ENCODE peak calls at places on chromosomes 1 and 21, in six cellular contexts. One of them, this sample, is unnamed.
A peak's percentile ranks its signal among the peaks of the same experiment; 100 is the strongest.

GRCh38 chr21:35818597-35818996 is 241.7 kb downstream of the SETD4 start:
- DNase-seq in HTR-8/SVneo: no peak
- DNase-seq in GM13977: no peak
- DNase-seq in stimulated activated CD8-positive, alpha-beta memory T cell treated with anti-CD3 and anti-CD28 coated beads, Interleukin-15, amount 100 ng/mL, for 4 hours: no peak
- DNase-seq in activated CD4-positive, alpha-beta T cell treated with anti-CD3 and anti-CD28 coated beads for 24 hours: no peak
- DNase-seq in activated naive CD4-positive, alpha-beta T cell: no peak
- DNase-seq in this sample: no peak

GRCh38 chr21:45094412-45094811 is 20.0 kb downstream of the ADARB1 start:
- DNase-seq in HTR-8/SVneo: no peak
- DNase-seq in stimulated activated CD8-positive, alpha-beta memory T cell treated with anti-CD3 and anti-CD28 coated beads, Interleukin-15, amount 100 ng/mL, for 4 hours: no peak
- DNase-seq in activated CD4-positive, alpha-beta T cell treated with anti-CD3 and anti-CD28 coated beads for 24 hours: no peak
- DNase-seq in activated naive CD4-positive, alpha-beta T cell: no peak
- DNase-seq in GM13977: no peak
- DNase-seq in this sample: no peak

GRCh38 chr1:100866041-100866900 is 28.4 kb downstream of the EXTL2 start:
- DNase-seq in activated naive CD4-positive, alpha-beta T cell: no peak
- DNase-seq in HTR-8/SVneo: no peak
- DNase-seq in stimulated activated CD8-positive, alpha-beta memory T cell treated with anti-CD3 and anti-CD28 coated beads, Interleukin-15, amount 100 ng/mL, for 4 hours: no peak
- DNase-seq in GM13977: peak; percentile 5
- DNase-seq in activated CD4-positive, alpha-beta T cell treated with anti-CD3 and anti-CD28 coated beads for 24 hours: no peak
- DNase-seq in this sample: no peak

GRCh38 chr1:104648269-104648691 is 898.6 kb downstream of the AMY1C start:
- DNase-seq in activated naive CD4-positive, alpha-beta T cell: no peak
- DNase-seq in activated CD4-positive, alpha-beta T cell treated with anti-CD3 and anti-CD28 coated beads for 24 hours: no peak
- DNase-seq in stimulated activated CD8-positive, alpha-beta memory T cell treated with anti-CD3 and anti-CD28 coated beads, Interleukin-15, amount 100 ng/mL, for 4 hours: no peak
- DNase-seq in GM13977: peak; percentile 38
- DNase-seq in HTR-8/SVneo: no peak
- DNase-seq in this sample: no peak

GRCh38 chr1:177020861-177021589 is 143.5 kb downstream of the ASTN1 start:
- DNase-seq in GM13977: no peak
- DNase-seq in activated naive CD4-positive, alpha-beta T cell: no peak
- DNase-seq in activated CD4-positive, alpha-beta T cell treated with anti-CD3 and anti-CD28 coated beads for 24 hours: no peak
- DNase-seq in stimulated activated CD8-positive, alpha-beta memory T cell treated with anti-CD3 and anti-CD28 coated beads, Interleukin-15, amount 100 ng/mL, for 4 hours: no peak
- DNase-seq in HTR-8/SVneo: no peak
- DNase-seq in this sample: no peak

GRCh38 chr1:46084553-46085448 is 47.6 kb downstream of the PIK3R3 start:
- DNase-seq in HTR-8/SVneo: no peak
- DNase-seq in activated naive CD4-positive, alpha-beta T cell: no peak
- DNase-seq in stimulated activated CD8-positive, alpha-beta memory T cell treated with anti-CD3 and anti-CD28 coated beads, Interleukin-15, amount 100 ng/mL, for 4 hours: no peak
- DNase-seq in GM13977: no peak
- DNase-seq in activated CD4-positive, alpha-beta T cell treated with anti-CD3 and anti-CD28 coated beads for 24 hours: no peak
- DNase-seq in this sample: no peak

GRCh38 chr1:86375688-86376087 is 20.4 kb downstream of the ODF2L start:
- DNase-seq in activated naive CD4-positive, alpha-beta T cell: no peak
- DNase-seq in HTR-8/SVneo: no peak
- DNase-seq in GM13977: no peak
- DNase-seq in activated CD4-positive, alpha-beta T cell treated with anti-CD3 and anti-CD28 coated beads for 24 hours: no peak
- DNase-seq in stimulated activated CD8-positive, alpha-beta memory T cell treated with anti-CD3 and anti-CD28 coated beads, Interleukin-15, amount 100 ng/mL, for 4 hours: no peak
- DNase-seq in this sample: no peak

GRCh38 chr1:62800274-62800673 is 16.3 kb downstream of the ATG4C start:
- DNase-seq in activated naive CD4-positive, alpha-beta T cell: no peak
- DNase-seq in HTR-8/SVneo: no peak
- DNase-seq in activated CD4-positive, alpha-beta T cell treated with anti-CD3 and anti-CD28 coated beads for 24 hours: no peak
- DNase-seq in GM13977: no peak
- DNase-seq in stimulated activated CD8-positive, alpha-beta memory T cell treated with anti-CD3 and anti-CD28 coated beads, Interleukin-15, amount 100 ng/mL, for 4 hours: no peak
- DNase-seq in this sample: no peak

GRCh38 chr1:243748706-243749283 is 101.2 kb downstream of the AKT3 start:
- DNase-seq in activated CD4-positive, alpha-beta T cell treated with anti-CD3 and anti-CD28 coated beads for 24 hours: no peak
- DNase-seq in activated naive CD4-positive, alpha-beta T cell: no peak
- DNase-seq in GM13977: peak; percentile 77
- DNase-seq in HTR-8/SVneo: peak; percentile 64
- DNase-seq in stimulated activated CD8-positive, alpha-beta memory T cell treated with anti-CD3 and anti-CD28 coated beads, Interleukin-15, amount 100 ng/mL, for 4 hours: no peak
- DNase-seq in this sample: no peak

GRCh38 chr1:208007938-208008342 is 97.0 kb upstream of the CD34 start:
- DNase-seq in stimulated activated CD8-positive, alpha-beta memory T cell treated with anti-CD3 and anti-CD28 coated beads, Interleukin-15, amount 100 ng/mL, for 4 hours: no peak
- DNase-seq in activated naive CD4-positive, alpha-beta T cell: no peak
- DNase-seq in GM13977: no peak
- DNase-seq in activated CD4-positive, alpha-beta T cell treated with anti-CD3 and anti-CD28 coated beads for 24 hours: no peak
- DNase-seq in HTR-8/SVneo: peak; percentile 34
- DNase-seq in this sample: no peak

GRCh38 chr1:64743954-64744491 is 852 bp upstream of the RAVER2 start:
- DNase-seq in activated naive CD4-positive, alpha-beta T cell: no peak
- DNase-seq in activated CD4-positive, alpha-beta T cell treated with anti-CD3 and anti-CD28 coated beads for 24 hours: no peak
- DNase-seq in stimulated activated CD8-positive, alpha-beta memory T cell treated with anti-CD3 and anti-CD28 coated beads, Interleukin-15, amount 100 ng/mL, for 4 hours: no peak
- DNase-seq in GM13977: no peak
- DNase-seq in HTR-8/SVneo: peak; percentile 6
- DNase-seq in this sample: no peak

GRCh38 chr1:2311184-2312032 is 79.9 kb downstream of the MORN1 start:
- DNase-seq in HTR-8/SVneo: no peak
- DNase-seq in activated CD4-positive, alpha-beta T cell treated with anti-CD3 and anti-CD28 coated beads for 24 hours: peak; percentile 36
- DNase-seq in activated naive CD4-positive, alpha-beta T cell: no peak
- DNase-seq in GM13977: peak; percentile 77
- DNase-seq in stimulated activated CD8-positive, alpha-beta memory T cell treated with anti-CD3 and anti-CD28 coated beads, Interleukin-15, amount 100 ng/mL, for 4 hours: peak; percentile 30
- DNase-seq in this sample: no peak

GRCh38 chr1:54099211-54099610 is 45.8 kb downstream of the TCEANC2 start:
- DNase-seq in activated CD4-positive, alpha-beta T cell treated with anti-CD3 and anti-CD28 coated beads for 24 hours: no peak
- DNase-seq in HTR-8/SVneo: no peak
- DNase-seq in GM13977: no peak
- DNase-seq in stimulated activated CD8-positive, alpha-beta memory T cell treated with anti-CD3 and anti-CD28 coated beads, Interleukin-15, amount 100 ng/mL, for 4 hours: no peak
- DNase-seq in activated naive CD4-positive, alpha-beta T cell: no peak
- DNase-seq in this sample: no peak

GRCh38 chr21:36654341-36654740 is 44.6 kb upstream of the SIM2 start:
- DNase-seq in activated CD4-positive, alpha-beta T cell treated with anti-CD3 and anti-CD28 coated beads for 24 hours: no peak
- DNase-seq in HTR-8/SVneo: no peak
- DNase-seq in stimulated activated CD8-positive, alpha-beta memory T cell treated with anti-CD3 and anti-CD28 coated beads, Interleukin-15, amount 100 ng/mL, for 4 hours: no peak
- DNase-seq in GM13977: no peak
- DNase-seq in activated naive CD4-positive, alpha-beta T cell: no peak
- DNase-seq in this sample: no peak

GRCh38 chr1:159779403-159779851 is 1.3 kb upstream of the DUSP23 start:
- DNase-seq in GM13977: no peak
- DNase-seq in HTR-8/SVneo: no peak
- DNase-seq in activated CD4-positive, alpha-beta T cell treated with anti-CD3 and anti-CD28 coated beads for 24 hours: no peak
- DNase-seq in activated naive CD4-positive, alpha-beta T cell: no peak
- DNase-seq in stimulated activated CD8-positive, alpha-beta memory T cell treated with anti-CD3 and anti-CD28 coated beads, Interleukin-15, amount 100 ng/mL, for 4 hours: no peak
- DNase-seq in this sample: no peak

GRCh38 chr1:2342384-2343022 is 48.9 kb downstream of the MORN1 start:
- DNase-seq in stimulated activated CD8-positive, alpha-beta memory T cell treated with anti-CD3 and anti-CD28 coated beads, Interleukin-15, amount 100 ng/mL, for 4 hours: no peak
- DNase-seq in HTR-8/SVneo: no peak
- DNase-seq in GM13977: no peak
- DNase-seq in activated CD4-positive, alpha-beta T cell treated with anti-CD3 and anti-CD28 coated beads for 24 hours: no peak
- DNase-seq in activated naive CD4-positive, alpha-beta T cell: no peak
- DNase-seq in this sample: no peak

GRCh38 chr1:42951588-42951987 is 7.1 kb downstream of the SLC2A1 start:
- DNase-seq in activated CD4-positive, alpha-beta T cell treated with anti-CD3 and anti-CD28 coated beads for 24 hours: no peak
- DNase-seq in activated naive CD4-positive, alpha-beta T cell: no peak
- DNase-seq in GM13977: no peak
- DNase-seq in stimulated activated CD8-positive, alpha-beta memory T cell treated with anti-CD3 and anti-CD28 coated beads, Interleukin-15, amount 100 ng/mL, for 4 hours: no peak
- DNase-seq in HTR-8/SVneo: no peak
- DNase-seq in this sample: no peak

GRCh38 chr1:107531065-107531908 is 390.4 kb downstream of the NTNG1 start:
- DNase-seq in activated CD4-positive, alpha-beta T cell treated with anti-CD3 and anti-CD28 coated beads for 24 hours: no peak
- DNase-seq in GM13977: no peak
- DNase-seq in HTR-8/SVneo: no peak
- DNase-seq in activated naive CD4-positive, alpha-beta T cell: no peak
- DNase-seq in stimulated activated CD8-positive, alpha-beta memory T cell treated with anti-CD3 and anti-CD28 coated beads, Interleukin-15, amount 100 ng/mL, for 4 hours: no peak
- DNase-seq in this sample: no peak

GRCh38 chr1:173269490-173270230 is 62.5 kb upstream of the TNFSF4 start:
- DNase-seq in stimulated activated CD8-positive, alpha-beta memory T cell treated with anti-CD3 and anti-CD28 coated beads, Interleukin-15, amount 100 ng/mL, for 4 hours: no peak
- DNase-seq in activated CD4-positive, alpha-beta T cell treated with anti-CD3 and anti-CD28 coated beads for 24 hours: no peak
- DNase-seq in activated naive CD4-positive, alpha-beta T cell: no peak
- DNase-seq in GM13977: no peak
- DNase-seq in HTR-8/SVneo: peak; percentile 57
- DNase-seq in this sample: no peak

GRCh38 chr1:232432313-232432712 is 197.6 kb downstream of the SIPA1L2 start:
- DNase-seq in stimulated activated CD8-positive, alpha-beta memory T cell treated with anti-CD3 and anti-CD28 coated beads, Interleukin-15, amount 100 ng/mL, for 4 hours: no peak
- DNase-seq in GM13977: no peak
- DNase-seq in activated CD4-positive, alpha-beta T cell treated with anti-CD3 and anti-CD28 coated beads for 24 hours: no peak
- DNase-seq in activated naive CD4-positive, alpha-beta T cell: no peak
- DNase-seq in HTR-8/SVneo: no peak
- DNase-seq in this sample: no peak

GRCh38 chr1:185281245-185281644 is 35.8 kb downstream of the IVNS1ABP start:
- DNase-seq in stimulated activated CD8-positive, alpha-beta memory T cell treated with anti-CD3 and anti-CD28 coated beads, Interleukin-15, amount 100 ng/mL, for 4 hours: no peak
- DNase-seq in GM13977: no peak
- DNase-seq in HTR-8/SVneo: no peak
- DNase-seq in activated CD4-positive, alpha-beta T cell treated with anti-CD3 and anti-CD28 coated beads for 24 hours: no peak
- DNase-seq in activated naive CD4-positive, alpha-beta T cell: no peak
- DNase-seq in this sample: no peak

GRCh38 chr1:53442297-53442696 is 16.9 kb upstream of the DMRTB1 start:
- DNase-seq in activated naive CD4-positive, alpha-beta T cell: no peak
- DNase-seq in stimulated activated CD8-positive, alpha-beta memory T cell treated with anti-CD3 and anti-CD28 coated beads, Interleukin-15, amount 100 ng/mL, for 4 hours: no peak
- DNase-seq in GM13977: no peak
- DNase-seq in HTR-8/SVneo: no peak
- DNase-seq in activated CD4-positive, alpha-beta T cell treated with anti-CD3 and anti-CD28 coated beads for 24 hours: no peak
- DNase-seq in this sample: no peak

GRCh38 chr1:36124404-36125128 is 456 bp downstream of the COL8A2 start:
- DNase-seq in activated naive CD4-positive, alpha-beta T cell: no peak
- DNase-seq in stimulated activated CD8-positive, alpha-beta memory T cell treated with anti-CD3 and anti-CD28 coated beads, Interleukin-15, amount 100 ng/mL, for 4 hours: no peak
- DNase-seq in activated CD4-positive, alpha-beta T cell treated with anti-CD3 and anti-CD28 coated beads for 24 hours: no peak
- DNase-seq in GM13977: no peak
- DNase-seq in HTR-8/SVneo: no peak
- DNase-seq in this sample: no peak

GRCh38 chr1:186927884-186928283 is 99.1 kb downstream of the PLA2G4A start:
- DNase-seq in HTR-8/SVneo: no peak
- DNase-seq in activated naive CD4-positive, alpha-beta T cell: no peak
- DNase-seq in stimulated activated CD8-positive, alpha-beta memory T cell treated with anti-CD3 and anti-CD28 coated beads, Interleukin-15, amount 100 ng/mL, for 4 hours: no peak
- DNase-seq in GM13977: no peak
- DNase-seq in activated CD4-positive, alpha-beta T cell treated with anti-CD3 and anti-CD28 coated beads for 24 hours: no peak
- DNase-seq in this sample: no peak

GRCh38 chr21:18041012-18041411 is 203.6 kb upstream of the CHODL start:
- DNase-seq in stimulated activated CD8-positive, alpha-beta memory T cell treated with anti-CD3 and anti-CD28 coated beads, Interleukin-15, amount 100 ng/mL, for 4 hours: no peak
- DNase-seq in activated naive CD4-positive, alpha-beta T cell: no peak
- DNase-seq in activated CD4-positive, alpha-beta T cell treated with anti-CD3 and anti-CD28 coated beads for 24 hours: no peak
- DNase-seq in HTR-8/SVneo: peak; percentile 10
- DNase-seq in GM13977: no peak
- DNase-seq in this sample: no peak

GRCh38 chr1:46461809-46462448 is 27.7 kb upstream of the DMBX1 start:
- DNase-seq in activated CD4-positive, alpha-beta T cell treated with anti-CD3 and anti-CD28 coated beads for 24 hours: no peak
- DNase-seq in HTR-8/SVneo: no peak
- DNase-seq in stimulated activated CD8-positive, alpha-beta memory T cell treated with anti-CD3 and anti-CD28 coated beads, Interleukin-15, amount 100 ng/mL, for 4 hours: no peak
- DNase-seq in activated naive CD4-positive, alpha-beta T cell: no peak
- DNase-seq in GM13977: no peak
- DNase-seq in this sample: no peak

GRCh38 chr1:32494196-32494595 is 29.3 kb downstream of the ZBTB8B start:
- DNase-seq in stimulated activated CD8-positive, alpha-beta memory T cell treated with anti-CD3 and anti-CD28 coated beads, Interleukin-15, amount 100 ng/mL, for 4 hours: no peak
- DNase-seq in activated CD4-positive, alpha-beta T cell treated with anti-CD3 and anti-CD28 coated beads for 24 hours: no peak
- DNase-seq in activated naive CD4-positive, alpha-beta T cell: no peak
- DNase-seq in GM13977: no peak
- DNase-seq in HTR-8/SVneo: no peak
- DNase-seq in this sample: no peak

GRCh38 chr21:38954450-38955059 is 148.8 kb downstream of the ETS2 start:
- DNase-seq in GM13977: no peak
- DNase-seq in activated naive CD4-positive, alpha-beta T cell: no peak
- DNase-seq in activated CD4-positive, alpha-beta T cell treated with anti-CD3 and anti-CD28 coated beads for 24 hours: no peak
- DNase-seq in stimulated activated CD8-positive, alpha-beta memory T cell treated with anti-CD3 and anti-CD28 coated beads, Interleukin-15, amount 100 ng/mL, for 4 hours: no peak
- DNase-seq in HTR-8/SVneo: no peak
- DNase-seq in this sample: no peak

GRCh38 chr1:38735651-38736161 is 123.9 kb downstream of the RRAGC start:
- DNase-seq in GM13977: no peak
- DNase-seq in HTR-8/SVneo: peak; percentile 48
- DNase-seq in activated naive CD4-positive, alpha-beta T cell: no peak
- DNase-seq in activated CD4-positive, alpha-beta T cell treated with anti-CD3 and anti-CD28 coated beads for 24 hours: no peak
- DNase-seq in stimulated activated CD8-positive, alpha-beta memory T cell treated with anti-CD3 and anti-CD28 coated beads, Interleukin-15, amount 100 ng/mL, for 4 hours: no peak
- DNase-seq in this sample: no peak

GRCh38 chr1:152801333-152801732 is 4.8 kb downstream of the LCE1D start:
- DNase-seq in stimulated activated CD8-positive, alpha-beta memory T cell treated with anti-CD3 and anti-CD28 coated beads, Interleukin-15, amount 100 ng/mL, for 4 hours: no peak
- DNase-seq in activated CD4-positive, alpha-beta T cell treated with anti-CD3 and anti-CD28 coated beads for 24 hours: no peak
- DNase-seq in GM13977: no peak
- DNase-seq in HTR-8/SVneo: no peak
- DNase-seq in activated naive CD4-positive, alpha-beta T cell: no peak
- DNase-seq in this sample: no peak

GRCh38 chr1:232142403-232143314 is 487.3 kb downstream of the SIPA1L2 start:
- DNase-seq in activated CD4-positive, alpha-beta T cell treated with anti-CD3 and anti-CD28 coated beads for 24 hours: no peak
- DNase-seq in HTR-8/SVneo: no peak
- DNase-seq in stimulated activated CD8-positive, alpha-beta memory T cell treated with anti-CD3 and anti-CD28 coated beads, Interleukin-15, amount 100 ng/mL, for 4 hours: no peak
- DNase-seq in GM13977: no peak
- DNase-seq in activated naive CD4-positive, alpha-beta T cell: no peak
- DNase-seq in this sample: no peak

GRCh38 chr1:229410692-229411433 is 23.0 kb downstream of the ACTA1 start:
- DNase-seq in stimulated activated CD8-positive, alpha-beta memory T cell treated with anti-CD3 and anti-CD28 coated beads, Interleukin-15, amount 100 ng/mL, for 4 hours: no peak
- DNase-seq in activated naive CD4-positive, alpha-beta T cell: no peak
- DNase-seq in GM13977: no peak
- DNase-seq in activated CD4-positive, alpha-beta T cell treated with anti-CD3 and anti-CD28 coated beads for 24 hours: no peak
- DNase-seq in HTR-8/SVneo: peak; percentile 88
- DNase-seq in this sample: no peak

GRCh38 chr1:245389878-245390277 is 235.1 kb downstream of the KIF26B start:
- DNase-seq in activated naive CD4-positive, alpha-beta T cell: no peak
- DNase-seq in GM13977: no peak
- DNase-seq in activated CD4-positive, alpha-beta T cell treated with anti-CD3 and anti-CD28 coated beads for 24 hours: no peak
- DNase-seq in HTR-8/SVneo: no peak
- DNase-seq in stimulated activated CD8-positive, alpha-beta memory T cell treated with anti-CD3 and anti-CD28 coated beads, Interleukin-15, amount 100 ng/mL, for 4 hours: no peak
- DNase-seq in this sample: no peak

GRCh38 chr1:95408506-95409136 is 174.6 kb downstream of the RWDD3 start:
- DNase-seq in HTR-8/SVneo: no peak
- DNase-seq in GM13977: no peak
- DNase-seq in activated CD4-positive, alpha-beta T cell treated with anti-CD3 and anti-CD28 coated beads for 24 hours: no peak
- DNase-seq in activated naive CD4-positive, alpha-beta T cell: no peak
- DNase-seq in stimulated activated CD8-positive, alpha-beta memory T cell treated with anti-CD3 and anti-CD28 coated beads, Interleukin-15, amount 100 ng/mL, for 4 hours: no peak
- DNase-seq in this sample: no peak

GRCh38 chr1:86487131-86487804 is 18.5 kb downstream of the CLCA1 start:
- DNase-seq in activated naive CD4-positive, alpha-beta T cell: no peak
- DNase-seq in HTR-8/SVneo: no peak
- DNase-seq in stimulated activated CD8-positive, alpha-beta memory T cell treated with anti-CD3 and anti-CD28 coated beads, Interleukin-15, amount 100 ng/mL, for 4 hours: no peak
- DNase-seq in GM13977: no peak
- DNase-seq in activated CD4-positive, alpha-beta T cell treated with anti-CD3 and anti-CD28 coated beads for 24 hours: no peak
- DNase-seq in this sample: no peak

GRCh38 chr1:157157481-157158190 is 19.4 kb upstream of the ETV3 start:
- DNase-seq in activated naive CD4-positive, alpha-beta T cell: no peak
- DNase-seq in HTR-8/SVneo: no peak
- DNase-seq in activated CD4-positive, alpha-beta T cell treated with anti-CD3 and anti-CD28 coated beads for 24 hours: no peak
- DNase-seq in GM13977: no peak
- DNase-seq in stimulated activated CD8-positive, alpha-beta memory T cell treated with anti-CD3 and anti-CD28 coated beads, Interleukin-15, amount 100 ng/mL, for 4 hours: no peak
- DNase-seq in this sample: no peak

GRCh38 chr1:12095822-12096263 is 32.7 kb downstream of the TNFRSF8 start:
- DNase-seq in stimulated activated CD8-positive, alpha-beta memory T cell treated with anti-CD3 and anti-CD28 coated beads, Interleukin-15, amount 100 ng/mL, for 4 hours: no peak
- DNase-seq in HTR-8/SVneo: no peak
- DNase-seq in GM13977: no peak
- DNase-seq in activated CD4-positive, alpha-beta T cell treated with anti-CD3 and anti-CD28 coated beads for 24 hours: no peak
- DNase-seq in activated naive CD4-positive, alpha-beta T cell: no peak
- DNase-seq in this sample: no peak

GRCh38 chr1:201724039-201724759 is 104.8 kb upstream of the IPO9 start:
- DNase-seq in stimulated activated CD8-positive, alpha-beta memory T cell treated with anti-CD3 and anti-CD28 coated beads, Interleukin-15, amount 100 ng/mL, for 4 hours: no peak
- DNase-seq in activated naive CD4-positive, alpha-beta T cell: no peak
- DNase-seq in HTR-8/SVneo: no peak
- DNase-seq in activated CD4-positive, alpha-beta T cell treated with anti-CD3 and anti-CD28 coated beads for 24 hours: no peak
- DNase-seq in GM13977: no peak
- DNase-seq in this sample: no peak

GRCh38 chr1:21655748-21656147 is 13.4 kb downstream of the RAP1GAP start:
- DNase-seq in activated CD4-positive, alpha-beta T cell treated with anti-CD3 and anti-CD28 coated beads for 24 hours: no peak
- DNase-seq in GM13977: no peak
- DNase-seq in activated naive CD4-positive, alpha-beta T cell: no peak
- DNase-seq in stimulated activated CD8-positive, alpha-beta memory T cell treated with anti-CD3 and anti-CD28 coated beads, Interleukin-15, amount 100 ng/mL, for 4 hours: no peak
- DNase-seq in HTR-8/SVneo: peak; percentile 40
- DNase-seq in this sample: no peak